ENCODE peak calls at places on chromosomes 2 and 18, in four cellular contexts. One of them, this sample, is unnamed.

GRCh38 chr2:238971318-238972145 is 123.6 kb downstream of the TWIST2 start:
- DNase-seq in fibroblast of villous mesenchyme: no peak
- DNase-seq in fibroblast of lung: no peak
- DNase-seq in foreskin fibroblast: no peak
- DNase-seq in this sample: no peak

GRCh38 chr2:85796549-85797262 is 42.9 kb downstream of the ATOH8 start:
- DNase-seq in foreskin fibroblast: no peak
- DNase-seq in fibroblast of lung: no peak
- DNase-seq in fibroblast of villous mesenchyme: no peak
- DNase-seq in this sample: peak

GRCh38 chr2:171893824-171894611 is at the start of gene SLC25A12:
- DNase-seq in fibroblast of lung: peak
- DNase-seq in foreskin fibroblast: peak
- DNase-seq in fibroblast of villous mesenchyme: peak
- DNase-seq in this sample: peak

GRCh38 chr2:9311488-9311887 is 104.9 kb downstream of the ASAP2 start:
- DNase-seq in fibroblast of villous mesenchyme: peak
- DNase-seq in foreskin fibroblast: peak
- DNase-seq in fibroblast of lung: peak
- DNase-seq in this sample: peak

GRCh38 chr2:141075753-141076152 is 1055.1 kb downstream of the LRP1B start:
- DNase-seq in fibroblast of villous mesenchyme: no peak
- DNase-seq in foreskin fibroblast: no peak
- DNase-seq in fibroblast of lung: no peak
- DNase-seq in this sample: no peak

GRCh38 chr2:25794544-25795276 is 83.6 kb downstream of the ASXL2 start:
- DNase-seq in fibroblast of lung: no peak
- DNase-seq in foreskin fibroblast: no peak
- DNase-seq in fibroblast of villous mesenchyme: no peak
- DNase-seq in this sample: no peak

GRCh38 chr18:47246027-47246971 is 5.2 kb downstream of the SKOR2 start:
- DNase-seq in fibroblast of lung: no peak
- DNase-seq in fibroblast of villous mesenchyme: no peak
- DNase-seq in foreskin fibroblast: no peak
- DNase-seq in this sample: no peak

GRCh38 chr2:180520206-180520605 is 460.2 kb upstream of the UBE2E3 start:
- DNase-seq in fibroblast of lung: no peak
- DNase-seq in fibroblast of villous mesenchyme: no peak
- DNase-seq in foreskin fibroblast: no peak
- DNase-seq in this sample: peak

GRCh38 chr2:61604433-61604832 is 66.3 kb upstream of the XPO1 start:
- DNase-seq in foreskin fibroblast: no peak
- DNase-seq in fibroblast of villous mesenchyme: no peak
- DNase-seq in fibroblast of lung: no peak
- DNase-seq in this sample: no peak

GRCh38 chr18:79644006-79644665 is 35.5 kb upstream of the CTDP1 start:
- DNase-seq in foreskin fibroblast: peak
- DNase-seq in fibroblast of lung: peak
- DNase-seq in fibroblast of villous mesenchyme: peak
- DNase-seq in this sample: peak

GRCh38 chr2:2036686-2037085 is 292.4 kb upstream of the PXDN start:
- DNase-seq in fibroblast of villous mesenchyme: no peak
- DNase-seq in foreskin fibroblast: no peak
- DNase-seq in fibroblast of lung: no peak
- DNase-seq in this sample: no peak

GRCh38 chr2:109217362-109218086 is 88.5 kb downstream of the SH3RF3 start:
- DNase-seq in fibroblast of lung: peak
- DNase-seq in fibroblast of villous mesenchyme: peak
- DNase-seq in foreskin fibroblast: peak
- DNase-seq in this sample: peak

GRCh38 chr2:208265371-208265806 is 666 bp upstream of the PIKFYVE start:
- DNase-seq in fibroblast of villous mesenchyme: peak
- DNase-seq in fibroblast of lung: peak
- DNase-seq in foreskin fibroblast: no peak
- DNase-seq in this sample: peak

GRCh38 chr2:104432401-104432800 is 421.5 kb upstream of the POU3F3 start:
- DNase-seq in foreskin fibroblast: no peak
- DNase-seq in fibroblast of lung: no peak
- DNase-seq in fibroblast of villous mesenchyme: no peak
- DNase-seq in this sample: no peak

GRCh38 chr2:192148620-192149321 is 46.0 kb downstream of the TMEFF2 start:
- DNase-seq in fibroblast of lung: peak
- DNase-seq in fibroblast of villous mesenchyme: peak
- DNase-seq in foreskin fibroblast: no peak
- DNase-seq in this sample: peak

GRCh38 chr2:3647246-3647645 is 10.8 kb upstream of the ALLC start:
- DNase-seq in fibroblast of lung: no peak
- DNase-seq in fibroblast of villous mesenchyme: no peak
- DNase-seq in foreskin fibroblast: no peak
- DNase-seq in this sample: no peak

GRCh38 chr18:66819235-66819634 is 215.3 kb upstream of the CDH19 start:
- DNase-seq in fibroblast of villous mesenchyme: no peak
- DNase-seq in foreskin fibroblast: no peak
- DNase-seq in fibroblast of lung: no peak
- DNase-seq in this sample: no peak
- H3K4me3 ChIP-seq in fibroblast of villous mesenchyme: no peak
- H3K4me3 ChIP-seq in foreskin fibroblast: no peak
- H3K4me3 ChIP-seq in fibroblast of lung: no peak
- H3K4me3 ChIP-seq in this sample: no peak

GRCh38 chr2:23239374-23239773 is 145.6 kb upstream of the KLHL29 start:
- DNase-seq in fibroblast of lung: no peak
- DNase-seq in fibroblast of villous mesenchyme: no peak
- DNase-seq in foreskin fibroblast: no peak
- DNase-seq in this sample: no peak

GRCh38 chr2:23235292-23235691 is 149.7 kb upstream of the KLHL29 start:
- DNase-seq in fibroblast of lung: no peak
- DNase-seq in fibroblast of villous mesenchyme: no peak
- DNase-seq in foreskin fibroblast: peak
- DNase-seq in this sample: peak

GRCh38 chr2:23238011-23238657 is 146.8 kb upstream of the KLHL29 start:
- DNase-seq in fibroblast of villous mesenchyme: no peak
- DNase-seq in foreskin fibroblast: no peak
- DNase-seq in fibroblast of lung: no peak
- DNase-seq in this sample: no peak

GRCh38 chr2:23241106-23241505 is 143.9 kb upstream of the KLHL29 start:
- DNase-seq in fibroblast of lung: no peak
- DNase-seq in fibroblast of villous mesenchyme: no peak
- DNase-seq in foreskin fibroblast: no peak
- DNase-seq in this sample: peak

GRCh38 chr2:23237147-23237546 is 147.8 kb upstream of the KLHL29 start:
- DNase-seq in fibroblast of villous mesenchyme: no peak
- DNase-seq in foreskin fibroblast: no peak
- DNase-seq in fibroblast of lung: no peak
- DNase-seq in this sample: no peak
- TF ChIP-seq CTCF in fibroblast of villous mesenchyme: no peak
- TF ChIP-seq CTCF in foreskin fibroblast: no peak
- TF ChIP-seq CTCF in fibroblast of lung: no peak
- TF ChIP-seq CTCF in this sample: no peak

GRCh38 chr2:73925853-73926492 is 707 bp upstream of the DGUOK start:
- DNase-seq in fibroblast of villous mesenchyme: no peak
- DNase-seq in foreskin fibroblast: no peak
- DNase-seq in fibroblast of lung: no peak
- DNase-seq in this sample: no peak
- H3K4me3 ChIP-seq in fibroblast of villous mesenchyme: peak
- H3K4me3 ChIP-seq in foreskin fibroblast: peak
- H3K4me3 ChIP-seq in fibroblast of lung: peak
- H3K4me3 ChIP-seq in this sample: peak

GRCh38 chr2:224378087-224379085 is 23.5 kb downstream of the FAM124B start:
- DNase-seq in fibroblast of villous mesenchyme: no peak
- DNase-seq in fibroblast of lung: no peak
- DNase-seq in foreskin fibroblast: no peak
- DNase-seq in this sample: no peak

GRCh38 chr2:224379986-224380385 is 21.9 kb downstream of the FAM124B start:
- DNase-seq in foreskin fibroblast: no peak
- DNase-seq in fibroblast of villous mesenchyme: no peak
- DNase-seq in fibroblast of lung: no peak
- DNase-seq in this sample: no peak

GRCh38 chr2:224382973-224383555 is 18.8 kb downstream of the FAM124B start:
- DNase-seq in foreskin fibroblast: no peak
- DNase-seq in fibroblast of lung: no peak
- DNase-seq in fibroblast of villous mesenchyme: no peak
- DNase-seq in this sample: no peak

GRCh38 chr2:224379210-224379609 is 22.7 kb downstream of the FAM124B start:
- DNase-seq in fibroblast of lung: no peak
- DNase-seq in fibroblast of villous mesenchyme: no peak
- DNase-seq in foreskin fibroblast: no peak
- DNase-seq in this sample: no peak

GRCh38 chr2:224381913-224382647 is 19.8 kb downstream of the FAM124B start:
- DNase-seq in foreskin fibroblast: no peak
- DNase-seq in fibroblast of villous mesenchyme: peak
- DNase-seq in fibroblast of lung: no peak
- DNase-seq in this sample: peak
- TF ChIP-seq CTCF in foreskin fibroblast: no peak
- TF ChIP-seq CTCF in fibroblast of villous mesenchyme: no peak
- TF ChIP-seq CTCF in fibroblast of lung: no peak
- TF ChIP-seq CTCF in this sample: no peak

DNA sequence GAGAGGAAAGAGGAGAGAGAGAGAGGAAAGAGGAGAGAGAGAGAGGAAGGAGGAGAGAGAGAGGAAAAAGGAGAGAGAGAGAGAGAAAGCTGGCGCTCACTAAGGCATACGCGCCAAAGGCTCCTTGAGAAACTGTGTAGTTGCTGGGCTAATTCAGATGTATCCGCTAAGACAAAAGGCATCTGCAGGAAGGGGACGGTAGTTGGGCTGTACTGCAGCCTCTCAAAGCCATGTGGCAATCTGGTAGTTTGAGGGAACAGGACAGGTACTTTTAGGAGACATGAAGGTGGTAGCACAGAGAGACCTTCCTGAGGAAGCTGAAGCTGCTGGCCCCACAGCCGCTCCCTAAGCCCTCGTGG is 31.6 kb downstream of the THNSL2 start:
- DNase-seq in foreskin fibroblast: no peak
- DNase-seq in fibroblast of lung: no peak
- DNase-seq in fibroblast of villous mesenchyme: no peak
- DNase-seq in this sample: no peak
- H3K4me3 ChIP-seq in foreskin fibroblast: no peak
- H3K4me3 ChIP-seq in fibroblast of lung: no peak
- H3K4me3 ChIP-seq in fibroblast of villous mesenchyme: no peak
- H3K4me3 ChIP-seq in this sample: no peak

DNA sequence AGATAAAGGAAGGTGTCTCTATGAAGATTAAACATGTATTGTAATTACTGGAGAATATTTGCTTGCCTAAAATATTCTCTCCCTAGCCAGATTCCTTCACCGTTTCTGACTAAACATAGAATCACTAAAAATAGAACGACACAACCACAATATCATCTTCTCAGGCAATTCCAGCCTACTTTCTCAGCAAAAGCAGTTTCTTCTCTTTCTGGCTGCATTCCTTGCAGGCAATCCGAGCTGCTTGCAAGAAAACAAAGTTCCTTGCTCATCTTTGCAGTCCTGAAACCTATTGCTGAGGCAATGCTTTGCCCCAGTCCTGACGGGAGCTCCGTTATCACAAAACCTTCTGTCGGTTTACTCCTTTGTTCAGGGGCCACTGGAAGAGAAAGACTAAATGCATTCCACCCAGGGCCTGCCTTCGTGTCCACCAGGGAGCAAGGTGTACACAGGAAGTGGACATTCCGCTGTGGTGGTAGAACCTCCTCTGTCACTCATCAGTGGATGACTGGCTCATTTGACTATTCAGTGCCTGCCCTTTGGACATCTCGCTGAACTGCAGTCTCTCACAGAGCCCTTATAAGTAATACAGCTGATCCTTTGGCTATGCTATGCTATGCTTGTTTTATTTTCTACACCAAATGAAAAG is 239.2 kb upstream of the DOK6 start:
- DNase-seq in foreskin fibroblast: no peak
- DNase-seq in fibroblast of lung: peak
- DNase-seq in fibroblast of villous mesenchyme: peak
- DNase-seq in this sample: peak
- TF ChIP-seq CTCF in foreskin fibroblast: no peak
- TF ChIP-seq CTCF in fibroblast of lung: no peak
- TF ChIP-seq CTCF in fibroblast of villous mesenchyme: no peak
- TF ChIP-seq CTCF in this sample: no peak

GRCh38 chr18:22165603-22166069 is 3.8 kb upstream of the GATA6 start:
- DNase-seq in fibroblast of villous mesenchyme: no peak
- DNase-seq in fibroblast of lung: no peak
- DNase-seq in foreskin fibroblast: no peak
- DNase-seq in this sample: no peak
- H3K4me3 ChIP-seq in fibroblast of villous mesenchyme: no peak
- H3K4me3 ChIP-seq in fibroblast of lung: peak
- H3K4me3 ChIP-seq in foreskin fibroblast: no peak
- H3K4me3 ChIP-seq in this sample: no peak

DNA sequence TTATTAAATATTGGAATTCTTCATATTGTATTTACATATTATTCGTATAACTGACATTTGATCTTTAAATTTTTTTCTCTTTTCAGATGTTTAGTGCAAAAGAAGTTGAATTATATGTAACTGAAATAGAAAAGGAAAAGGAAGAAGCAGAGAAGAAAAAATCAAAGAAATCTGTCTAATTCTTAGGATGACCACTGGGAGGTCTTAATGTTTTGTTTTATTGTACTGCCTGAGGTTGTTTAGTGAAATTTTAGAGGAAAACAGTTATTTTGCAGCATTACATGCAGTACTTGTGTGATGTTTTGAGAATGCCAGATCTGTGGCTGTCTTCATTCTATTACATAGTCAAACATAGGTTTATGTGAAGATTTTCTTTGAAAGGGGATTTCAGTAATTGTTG is 34.0 kb upstream of the TAF4B start:
- DNase-seq in fibroblast of villous mesenchyme: no peak
- DNase-seq in fibroblast of lung: no peak
- DNase-seq in foreskin fibroblast: no peak
- DNase-seq in this sample: no peak
- TF ChIP-seq CTCF in fibroblast of villous mesenchyme: no peak
- TF ChIP-seq CTCF in fibroblast of lung: no peak
- TF ChIP-seq CTCF in foreskin fibroblast: no peak
- TF ChIP-seq CTCF in this sample: no peak

GRCh38 chr2:219527076-219527394 is 12.8 kb downstream of the ASIC4 start:
- DNase-seq in fibroblast of villous mesenchyme: no peak
- DNase-seq in foreskin fibroblast: no peak
- DNase-seq in fibroblast of lung: no peak
- DNase-seq in this sample: no peak

GRCh38 chr2:219524817-219525216 is 10.5 kb downstream of the ASIC4 start:
- DNase-seq in foreskin fibroblast: no peak
- DNase-seq in fibroblast of lung: no peak
- DNase-seq in fibroblast of villous mesenchyme: no peak
- DNase-seq in this sample: no peak

GRCh38 chr2:219527472-219527871 is 13.2 kb downstream of the ASIC4 start:
- DNase-seq in fibroblast of lung: no peak
- DNase-seq in fibroblast of villous mesenchyme: no peak
- DNase-seq in foreskin fibroblast: no peak
- DNase-seq in this sample: no peak

GRCh38 chr2:219526320-219527075 is 12.2 kb downstream of the ASIC4 start:
- DNase-seq in fibroblast of villous mesenchyme: no peak
- DNase-seq in foreskin fibroblast: no peak
- DNase-seq in fibroblast of lung: no peak
- DNase-seq in this sample: no peak

GRCh38 chr2:219525533-219526232 is 11.4 kb downstream of the ASIC4 start:
- DNase-seq in fibroblast of villous mesenchyme: peak
- DNase-seq in foreskin fibroblast: no peak
- DNase-seq in fibroblast of lung: peak
- DNase-seq in this sample: no peak
- H3K4me3 ChIP-seq in fibroblast of villous mesenchyme: no peak
- H3K4me3 ChIP-seq in foreskin fibroblast: no peak
- H3K4me3 ChIP-seq in fibroblast of lung: no peak
- H3K4me3 ChIP-seq in this sample: no peak

This sample was measured in AG10803.